ENCODE peak calls at places on chromosomes 4 and X, in nine cellular contexts. I is activated CD4-positive, alpha-beta T cell treated with anti-CD3 and anti-CD28 coated beads, Interleukin-2, amount 50 U/mL, for 1 hour; S is A549; K is mammary epithelial cell; X is activated T-cell treated with anti-CD3 and anti-CD28 coated beads, Interleukin-2, amount 50 U/mL, for 48 hours; P is stimulated activated CD4-positive, alpha-beta T cell treated with anti-CD3 and anti-CD28 coated beads, TNF-alpha, amount 100 ng/mL, for 24 hours; G is RCC 7860; E is NAMALWA; F is HT-29. O is an unnamed sample.

GRCh38 chr4:52076731-52077130 is 25.6 kb downstream of the SPATA18 start:
- DNase-seq in G (no peak), P (no peak), K (no peak), X (no peak), S (no peak), F (no peak), E (no peak), I (no peak), O (no peak)

GRCh38 chrX:11970935-11971334 is 167.3 kb upstream of the FRMPD4 start:
- DNase-seq in I (no peak), P (no peak), X (no peak), E (no peak), F (no peak), G (no peak), S (no peak), K (peak), O (no peak)

GRCh38 chr4:71595576-71596108 is 188.2 kb downstream of the GC start:
- DNase-seq in E (no peak), X (no peak), F (no peak), I (no peak), S (no peak), P (no peak), K (peak), G (no peak), O (no peak)

GRCh38 chr4:81468685-81469084 is 3.0 kb downstream of the RASGEF1B start:
- DNase-seq in F (no peak), K (no peak), S (no peak), G (no peak), E (peak), X (no peak), I (no peak), P (no peak), O (no peak)

GRCh38 chr4:2066011-2066551 is 7.0 kb downstream of the NAT8L start:
- DNase-seq in F (no peak), I (no peak), E (no peak), G (no peak), X (no peak), K (no peak), S (no peak), P (no peak), O (no peak)

GRCh38 chr4:113838421-113838820 is 76.9 kb upstream of the CAMK2D start:
- DNase-seq in E (no peak), K (no peak), P (no peak), I (no peak), F (no peak), X (no peak), G (no peak), S (no peak), O (no peak)

GRCh38 chr4:108030332-108030731 is 40.6 kb downstream of the HADH start:
- DNase-seq in P (peak), G (no peak), F (peak), X (peak), K (peak), S (peak), I (peak), E (peak), O (peak)

GRCh38 chr4:87058272-87059073 is 123.7 kb downstream of the AFF1 start:
- DNase-seq in X (peak), E (no peak), F (peak), G (peak), I (no peak), K (peak), S (no peak), P (peak), O (peak)

GRCh38 chr4:41102360-41103092 is 111.8 kb downstream of the APBB2 start:
- DNase-seq in X (no peak), P (no peak), K (no peak), S (no peak), F (no peak), E (no peak), G (no peak), I (no peak), O (no peak)

GRCh38 chr4:121375262-121375661 is 5.6 kb downstream of the QRFPR start:
- DNase-seq in I (no peak), X (no peak), P (no peak), G (peak), F (peak), K (peak), E (no peak), S (no peak), O (no peak)

GRCh38 chr4:121278811-121279368 is 101.9 kb downstream of the QRFPR start:
- DNase-seq in K (peak), G (no peak), E (no peak), I (no peak), F (no peak), X (no peak), P (no peak), S (no peak), O (no peak)

GRCh38 chr4:40622913-40623312 is 6.8 kb downstream of the RBM47 start:
- DNase-seq in E (no peak), G (no peak), I (no peak), P (no peak), S (no peak), F (no peak), K (peak), X (peak), O (no peak)

GRCh38 chrX:18617351-18617750 is 54.6 kb downstream of the RS1 start:
- DNase-seq in I (no peak), G (peak), X (no peak), P (no peak), F (peak), S (peak), K (peak), E (no peak), O (peak)

GRCh38 chrX:18174209-18174608 is 46.5 kb downstream of the BEND2 start:
- DNase-seq in F (no peak), K (no peak), E (no peak), S (no peak), X (no peak), P (no peak), I (no peak), G (no peak), O (no peak)